ENCODE peak calls at places on chromosomes 11 and 22, in nine cellular contexts. B is epithelial cell of esophagus; R is astrocyte; M is AG04449; P is NCI-H1105; S is kidney epithelial cell; X is stimulated activated CD4-positive, alpha-beta T cell treated with anti-CD3 and anti-CD28 coated beads, Interleukin-12 subunit alpha, Interleukin-12 subunit beta, amount 100 ng/mL, for 48 hours; N is psoas muscle; O is HEK293T. Z is an unnamed sample.

GRCh38 chr11:10581481-10582019 is 13.1 kb upstream of the LYVE1 start:
- DNase-seq in P (no peak), R (no peak), N (peak), X (no peak), B (peak), M (no peak), O (no peak), S (no peak), Z (peak)

GRCh38 chr22:36204641-36205032 is 3.0 kb upstream of the APOL4 start:
- DNase-seq in X (no peak), M (no peak), N (no peak), R (no peak), P (no peak), O (no peak), B (no peak), S (no peak), Z (no peak)

GRCh38 chr11:66668653-66669430 is 8.8 kb downstream of the RBM4B start:
- DNase-seq in B (no peak), X (no peak), O (no peak), R (no peak), N (no peak), P (no peak), S (no peak), M (no peak), Z (no peak)

GRCh38 chr11:95920460-95921105 is 3.3 kb downstream of the MTMR2 start:
- DNase-seq in O (no peak), S (no peak), R (no peak), X (no peak), B (peak), M (no peak), N (no peak), P (no peak), Z (no peak)

GRCh38 chr11:13378316-13378715 is 84.7 kb downstream of the BTBD10 start:
- DNase-seq in R (no peak), P (no peak), O (no peak), N (no peak), X (no peak), S (no peak), M (no peak), B (peak), Z (no peak)

GRCh38 chr11:128711136-128711535 is 17.3 kb downstream of the FLI1 start:
- DNase-seq in X (no peak), N (no peak), R (peak), O (no peak), B (peak), M (no peak), P (no peak), S (no peak), Z (no peak)

GRCh38 chr11:130524132-130524790 is 75.8 kb downstream of the ADAMTS15 start:
- DNase-seq in X (no peak), N (no peak), S (no peak), O (no peak), P (no peak), M (no peak), R (no peak), B (no peak), Z (no peak)

GRCh38 chr22:23638611-23639010 is 6.5 kb upstream of the DRICH1 start:
- DNase-seq in P (no peak), S (no peak), M (no peak), O (no peak), X (no peak), R (no peak), B (no peak), N (no peak), Z (no peak)

GRCh38 chr11:24575392-24575791 is 78.5 kb downstream of the LUZP2 start:
- DNase-seq in S (no peak), X (no peak), B (peak), M (no peak), O (no peak), R (peak), P (no peak), N (no peak), Z (no peak)

GRCh38 chr11:85307381-85307780 is 319.8 kb downstream of the DLG2 start:
- DNase-seq in O (no peak), S (no peak), M (no peak), P (no peak), B (no peak), N (no peak), X (no peak), R (peak), Z (no peak)